ENCODE peak calls at places on chromosomes 5 and 9, in four cellular contexts. B is NCI-H345, G is activated T-helper 1 cell treated with Interleukin-2 at 50 U/mL for 16 hours, F is mucosa of gallbladder. S is an unnamed sample.

GRCh38 chr9:89538874-89539273 is 41.0 kb upstream of the SEMA4D start:
- DNase-seq in B (peak), G (no peak), F (no peak), S (no peak)

GRCh38 chr5:62260510-62260909 is 45.5 kb upstream of the KIF2A start:
- DNase-seq in B (no peak), G (no peak), F (no peak), S (peak)

GRCh38 chr5:77180167-77181081 is 30.1 kb upstream of the PDE8B start:
- DNase-seq in B (peak), G (no peak), F (no peak), S (peak)

GRCh38 chr9:79567671-79568098 is 4.1 kb upstream of the TLE4 start:
- DNase-seq in B (no peak), G (no peak), F (no peak), S (no peak)

GRCh38 chr9:87518702-87519335 is 21.2 kb downstream of the DAPK1 start:
- DNase-seq in B (no peak), G (no peak), F (peak), S (no peak)

GRCh38 chr9:115594551-115594950 is 476.6 kb upstream of the TNC start:
- DNase-seq in B (no peak), G (no peak), F (no peak), S (no peak)

GRCh38 chr5:136424835-136425694 is 59.7 kb upstream of the TRPC7 start:
- DNase-seq in B (peak), G (no peak), F (peak), S (peak)

GRCh38 chr5:172852490-172853354 is 18.7 kb downstream of the ERGIC1 start:
- DNase-seq in B (no peak), G (no peak), F (peak), S (no peak)

GRCh38 chr5:100694100-100694499 is 158.9 kb downstream of the FAM174A start:
- DNase-seq in B (no peak), G (no peak), F (no peak), S (no peak)

GRCh38 chr9:37363124-37363523 is 59.4 kb upstream of the GRHPR start:
- DNase-seq in B (no peak), G (no peak), F (no peak), S (no peak)

S was measured in G401.